ENCODE peak calls at places on chromosomes 3 and 15, in seven cellular contexts. G, A, Q, T, O, F and R are unnamed samples. For H3K9me3 and H3K4me1, the result is how much of the 10 kb centered on the place peaks cover.

GRCh38 chr15:21261965-21262850 is 178.1 kb downstream of the POTEB3 start:
- DNase-seq in O (no peak), T (peak), Q (peak), G (no peak), A (no peak), F (peak), R (no peak)

GRCh38 chr15:94526071-94526689 is 294.8 kb downstream of the MCTP2 start:
- DNase-seq in G (no peak), T (no peak), O (peak), F (peak), A (no peak), Q (peak), R (no peak)

GRCh38 chr3:15495461-15496340 is 25.8 kb downstream of the COLQ start:
- DNase-seq in G (no peak), O (no peak), T (no peak), Q (no peak), A (no peak), F (no peak), R (no peak)

GRCh38 chr3:145017959-145018358 is 1046.3 kb downstream of the DIPK2A start:
- DNase-seq in Q (peak), A (no peak), G (peak), F (peak), T (no peak), O (no peak), R (no peak)

GRCh38 chr15:44530653-44531052 is 6.3 kb upstream of the EIF3J start:
- DNase-seq in A (no peak), O (no peak), F (no peak), G (peak), T (no peak), Q (no peak), R (no peak)

GRCh38 chr15:56971571-56971970 is 53.1 kb downstream of the TCF12 start:
- DNase-seq in G (peak), Q (no peak), T (no peak), O (no peak), F (no peak), A (no peak), R (no peak)

GRCh38 chr3:79368403-79368802 is 399.4 kb downstream of the ROBO1 start:
- DNase-seq in O (no peak), F (peak), A (no peak), T (no peak), G (peak), Q (peak), R (no peak)

GRCh38 chr15:74821091-74821789 is 5.2 kb upstream of the CPLX3 start:
- DNase-seq in F (no peak), A (no peak), G (no peak), T (no peak), O (peak), Q (peak), R (no peak)

GRCh38 chr15:78752492-78753358 is 58.5 kb downstream of the ADAMTS7 start:
- DNase-seq in O (no peak), T (peak), Q (no peak), G (no peak), A (no peak), F (no peak), R (no peak)

GRCh38 chr15:59892995-59893394 is 111.1 kb upstream of the FOXB1 start:
- DNase-seq in Q (peak), A (no peak), T (no peak), G (peak), F (peak), O (peak), R (no peak)

GRCh38 chr3:41711656-41712055 is 250.2 kb downstream of the ULK4 start:
- DNase-seq in A (no peak), G (peak), O (no peak), F (no peak), T (no peak), Q (no peak), R (no peak)

GRCh38 chr15:78567541-78567940 is 2.2 kb downstream of the CHRNA5 start:
- DNase-seq in A (no peak), O (no peak), Q (no peak), G (no peak), F (peak), T (no peak), R (no peak)

GRCh38 chr3:179506792-179507191 is 55.5 kb upstream of the GNB4 start:
- DNase-seq in O (no peak), G (no peak), F (no peak), Q (no peak), A (no peak), T (no peak), R (no peak)

GRCh38 chr3:17639257-17639656 is 103.2 kb downstream of the TBC1D5 start:
- DNase-seq in O (no peak), Q (peak), A (no peak), G (peak), F (peak), T (no peak), R (no peak)

GRCh38 chr3:172223870-172224269 is 184.5 kb downstream of the FNDC3B start:
- DNase-seq in Q (no peak), O (no peak), A (no peak), F (no peak), T (no peak), G (peak), R (no peak)

GRCh38 chr3:57383838-57384237 is 91.4 kb upstream of the ASB14 start:
- DNase-seq in O (no peak), A (no peak), Q (no peak), T (no peak), G (no peak), F (no peak), R (no peak)

GRCh38 chr3:30964612-30965011 is 70.2 kb upstream of the GADL1 start:
- DNase-seq in F (no peak), G (no peak), T (no peak), Q (peak), A (no peak), O (no peak), R (no peak)

GRCh38 chr15:79283252-79284048 is 928 bp downstream of the ANKRD34C start:
- DNase-seq in O (peak), Q (peak), T (no peak), F (peak), G (peak), A (no peak), R (peak)

GRCh38 chr3:123314409-123315270 is 112.9 kb downstream of the SEC22A start:
- DNase-seq in A (no peak), G (no peak), O (peak), Q (no peak), T (no peak), F (no peak), R (no peak)

GRCh38 chr3:195522254-195523023 is 20.7 kb downstream of the PPP1R2 start:
- DNase-seq in G (peak), Q (no peak), O (no peak), T (no peak), A (peak), F (peak), R (no peak)

GRCh38 chr15:56972426-56972825 is 54.0 kb downstream of the TCF12 start:
- DNase-seq in Q (no peak), G (no peak), F (no peak), A (no peak), T (no peak), O (no peak), R (no peak)

GRCh38 chr15:29109762-29110161 is 159.9 kb downstream of the NSMCE3 start:
- DNase-seq in A (no peak), G (no peak), F (no peak), Q (no peak), T (no peak), O (no peak), R (no peak)

GRCh38 chr3:23219117-23219516 is 16.0 kb downstream of the UBE2E2 start:
- DNase-seq in G (no peak), F (peak), O (no peak), A (no peak), T (no peak), Q (no peak), R (no peak)

GRCh38 chr15:55786341-55786740 is 43.4 kb upstream of the PRTG start:
- DNase-seq in T (no peak), A (no peak), Q (no peak), F (no peak), G (no peak), O (peak), R (no peak)

GRCh38 chr3:172415323-172415722 is 32.9 kb downstream of the GHSR start:
- DNase-seq in A (no peak), O (no peak), Q (no peak), F (no peak), G (no peak), T (no peak), R (no peak)

GRCh38 chr15:26521142-26521541 is 251.7 kb downstream of the GABRB3 start:
- DNase-seq in A (no peak), O (no peak), G (no peak), T (no peak), Q (no peak), F (no peak), R (no peak)
- H3K9me3 ChIP-seq in A (under half), O (under half), G (under half), T (under half), Q (under half), F (under half), R (under half)

GRCh38 chr3:171007316-171007715 is 19.2 kb downstream of the SLC2A2 start:
- DNase-seq in T (no peak), O (no peak), A (no peak), F (no peak), Q (no peak), G (no peak), R (no peak)
- H3K4me1 ChIP-seq in T (under half), O (under half), A (under half), F (under half), Q (under half), G (under half), R (under half)

GRCh38 chr15:68097029-68097428 is 42.9 kb downstream of the PIAS1 start:
- DNase-seq in Q (no peak), T (no peak), G (no peak), A (no peak), O (no peak), F (no peak), R (no peak)

GRCh38 chr15:68103603-68104002 is 49.5 kb downstream of the PIAS1 start:
- DNase-seq in T (no peak), A (no peak), F (no peak), G (no peak), O (no peak), Q (no peak), R (no peak)

GRCh38 chr15:68096099-68096498 is 42.0 kb downstream of the PIAS1 start:
- DNase-seq in T (no peak), G (no peak), A (no peak), F (no peak), O (no peak), Q (no peak), R (no peak)

GRCh38 chr15:68098465-68098864 is 44.4 kb downstream of the PIAS1 start:
- DNase-seq in Q (no peak), T (no peak), A (no peak), F (no peak), G (no peak), O (no peak), R (no peak)

DNA sequence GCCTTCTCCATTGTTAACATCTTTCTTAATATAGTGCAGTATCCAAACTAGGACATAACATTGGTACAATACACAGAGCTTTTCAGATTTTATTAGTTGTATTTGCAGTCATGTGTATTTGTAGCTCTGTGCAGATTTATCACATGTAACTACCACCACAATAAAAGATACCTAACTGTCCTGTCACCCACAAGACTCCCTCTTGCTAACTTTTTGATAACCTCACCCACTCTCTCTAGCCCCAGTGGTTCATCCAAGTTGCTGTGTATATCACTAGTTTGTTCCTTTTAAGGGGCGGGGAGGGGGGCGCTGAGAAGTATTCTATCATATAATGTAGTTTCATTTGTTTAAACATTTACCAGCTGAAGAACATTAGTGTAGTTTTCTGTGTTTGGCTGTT is 46.1 kb downstream of the PIAS1 start:
- DNase-seq in G (no peak), A (no peak), T (no peak), Q (no peak), F (no peak), O (no peak), R (no peak)
- H3K9me3 ChIP-seq in G (under half), A (under half), T (under half), Q (under half), F (under half), O (under half), R (under half)

GRCh38 chr15:92617197-92618037 is 38.2 kb downstream of the FAM174B start:
- DNase-seq in A (peak), O (no peak), Q (no peak), G (peak), F (peak), T (peak), R (no peak)
- H3K4me1 ChIP-seq in A (under half), O (under half), Q (under half), G (under half), F (under half), T (under half), R (under half)